ENCODE peak calls at places on chromosomes 1 and 21, in four cellular contexts. Q is fibroblast of lung, X is dorsolateral prefrontal cortex, V is MM.1S. Y is an unnamed sample.

GRCh38 chr1:245263701-245264100 is 108.9 kb downstream of the KIF26B start:
- DNase-seq in Q (no peak), X (no peak), V (no peak), Y (no peak)

GRCh38 chr1:172585348-172585747 is 52.4 kb downstream of the SUCO start:
- DNase-seq in Q (peak), X (no peak), V (no peak), Y (no peak)

GRCh38 chr21:40714516-40714915 is 132.4 kb downstream of the DSCAM start:
- DNase-seq in Q (peak), X (no peak), V (no peak), Y (no peak)

GRCh38 chr1:156140879-156141707 is 12.3 kb upstream of the SEMA4A start:
- DNase-seq in Q (peak), X (no peak), V (no peak), Y (peak)

GRCh38 chr1:188941986-188942385 is 1535.7 kb downstream of the BRINP3 start:
- DNase-seq in Q (no peak), X (no peak), V (no peak), Y (no peak)

GRCh38 chr1:119549719-119550141 is 42.7 kb downstream of the HSD3B1 start:
- DNase-seq in Q (peak), X (peak), V (peak), Y (peak)

GRCh38 chr1:231421616-231421970 is 494 bp downstream of the EGLN1 start:
- DNase-seq in Q (peak), X (no peak), V (peak), Y (peak)

GRCh38 chr1:233788687-233789086 is 115.8 kb upstream of the SLC35F3 start:
- DNase-seq in Q (no peak), X (no peak), V (no peak), Y (no peak)

GRCh38 chr1:155304558-155305063 is 3.4 kb upstream of the PKLR start:
- DNase-seq in Q (no peak), X (no peak), V (no peak), Y (no peak)

GRCh38 chr1:94821636-94822305 is 1.6 kb downstream of the SLC44A3 start:
- DNase-seq in Q (no peak), X (no peak), V (no peak), Y (no peak)

GRCh38 chr1:14946567-14947285 is 206.8 kb upstream of the TMEM51 start:
- DNase-seq in Q (peak), X (no peak), V (no peak), Y (no peak)

GRCh38 chr1:165854101-165854845 is 26.9 kb downstream of the UCK2 start:
- DNase-seq in Q (peak), X (no peak), V (no peak), Y (no peak)

GRCh38 chr1:150257624-150258274 is at the start of gene CA14:
- DNase-seq in Q (peak), X (peak), V (no peak), Y (no peak)

GRCh38 chr1:107677674-107678073 is 287.3 kb downstream of the VAV3 start:
- DNase-seq in Q (no peak), X (no peak), V (no peak), Y (no peak)

GRCh38 chr1:211944733-211945500 is 90.4 kb downstream of the INTS7 start:
- DNase-seq in Q (peak), X (no peak), V (no peak), Y (no peak)

GRCh38 chr1:8902765-8903164 is 24.3 kb upstream of the ENO1 start:
- DNase-seq in Q (peak), X (no peak), V (no peak), Y (no peak)

GRCh38 chr1:51416910-51417309 is 86.5 kb upstream of the TTC39A start:
- DNase-seq in Q (no peak), X (no peak), V (no peak), Y (no peak)

GRCh38 chr1:87325982-87326738 is 2.5 kb upstream of the LMO4 start:
- DNase-seq in Q (peak), X (no peak), V (peak), Y (peak)

GRCh38 chr1:86788300-86789206 is 84.2 kb downstream of the SH3GLB1 start:
- DNase-seq in Q (peak), X (no peak), V (no peak), Y (no peak)

GRCh38 chr1:179831225-179831624 is 46.4 kb downstream of the TOR1AIP2 start:
- DNase-seq in Q (no peak), X (no peak), V (peak), Y (no peak)

GRCh38 chr1:67674260-67675011 is 10.6 kb upstream of the GADD45A start:
- DNase-seq in Q (peak), X (no peak), V (peak), Y (no peak)

GRCh38 chr1:174040387-174040786 is 18.2 kb upstream of the RC3H1 start:
- DNase-seq in Q (peak), X (no peak), V (no peak), Y (no peak)

GRCh38 chr1:6145864-6146410 is 34.2 kb downstream of the CHD5 start:
- DNase-seq in Q (no peak), X (no peak), V (no peak), Y (no peak)

GRCh38 chr1:15684042-15684461 is at the start of gene PLEKHM2:
- DNase-seq in Q (peak), X (no peak), V (peak), Y (peak)

GRCh38 chr1:185914089-185914488 is 179.9 kb downstream of the HMCN1 start:
- DNase-seq in Q (no peak), X (no peak), V (no peak), Y (no peak)

GRCh38 chr1:178538192-178538916 is 25.4 kb downstream of the TEX35 start:
- DNase-seq in Q (peak), X (no peak), V (no peak), Y (no peak)

GRCh38 chr1:151773698-151774097 is 10.4 kb upstream of the MRPL9 start:
- DNase-seq in Q (peak), X (no peak), V (no peak), Y (no peak)

GRCh38 chr1:111489604-111490003 is 13.8 kb downstream of the ADORA3 start:
- DNase-seq in Q (no peak), X (no peak), V (no peak), Y (no peak)
- TF ChIP-seq CTCF in Q (no peak), X (no peak), V (no peak), Y (no peak)

DNA sequence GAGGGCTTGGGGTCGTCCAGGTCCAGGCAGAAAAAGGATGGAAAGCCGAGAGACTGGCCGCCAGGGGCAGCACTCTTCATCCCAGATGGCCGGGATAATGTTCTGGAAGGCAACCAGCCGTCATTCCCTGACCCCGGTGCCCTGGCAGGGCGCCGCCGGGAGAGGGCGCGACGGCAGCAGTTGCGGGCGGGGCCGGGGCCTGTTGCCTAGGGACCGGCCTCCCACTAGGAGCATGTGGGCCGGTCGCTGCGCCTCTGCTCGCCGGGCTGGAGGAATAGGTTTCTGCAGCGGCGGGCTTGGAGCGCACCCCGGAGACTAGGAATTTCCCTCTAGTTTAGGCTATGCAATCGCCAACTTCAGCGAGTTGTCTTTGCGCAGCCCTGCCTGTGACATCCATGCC is 11.0 kb downstream of the DMRTB1 start:
- DNase-seq in Q (peak), X (peak), V (no peak), Y (peak)
- TF ChIP-seq CTCF in Q (peak), X (peak), V (no peak), Y (no peak)

GRCh38 chr1:19403256-19403655 is 82.1 kb downstream of the CAPZB start:
- DNase-seq in Q (no peak), X (no peak), V (no peak), Y (no peak)

GRCh38 chr1:19406680-19407079 is 78.7 kb downstream of the CAPZB start:
- DNase-seq in Q (no peak), X (no peak), V (no peak), Y (no peak)

GRCh38 chr1:19404748-19405147 is 80.6 kb downstream of the CAPZB start:
- DNase-seq in Q (no peak), X (no peak), V (no peak), Y (no peak)

GRCh38 chr1:19405761-19406481 is 79.4 kb downstream of the CAPZB start:
- DNase-seq in Q (peak), X (peak), V (no peak), Y (no peak)

DNA sequence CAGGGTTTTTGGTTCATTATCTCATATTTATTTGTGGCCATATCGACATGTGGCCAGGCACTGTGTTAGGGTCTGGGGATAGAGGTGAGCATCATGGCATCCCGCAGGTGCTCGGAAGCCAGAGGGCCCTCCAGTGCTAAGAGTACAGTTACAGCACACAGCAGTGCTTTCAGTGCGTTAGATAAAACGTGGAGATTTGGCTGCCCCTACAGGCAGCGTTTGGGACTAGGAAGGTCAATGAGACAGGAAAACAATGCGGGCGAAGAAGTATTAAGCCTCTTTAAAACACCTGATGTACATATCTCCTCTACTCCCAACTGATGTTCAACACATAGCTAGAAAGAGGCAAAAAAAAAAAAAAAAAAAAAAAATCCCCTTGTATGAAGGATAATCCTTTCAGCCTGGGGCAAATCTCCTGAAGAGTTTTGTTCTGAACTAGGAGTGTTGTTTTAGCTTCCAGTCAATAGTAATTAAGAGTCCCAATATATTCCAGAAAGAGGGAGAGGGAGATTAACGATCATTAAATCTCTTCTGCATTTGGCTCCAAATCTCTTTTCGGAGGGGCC is 80.1 kb downstream of the CAPZB start:
- DNase-seq in Q (no peak), X (no peak), V (no peak), Y (no peak)
- TF ChIP-seq CTCF in Q (peak), X (peak), V (no peak), Y (no peak)

GRCh38 chr1:23370270-23370743 is 671 bp upstream of the ZNF436 start:
- DNase-seq in Q (peak), X (no peak), V (no peak), Y (no peak)

GRCh38 chr1:23369335-23370013 is at the start of gene ZNF436:
- DNase-seq in Q (peak), X (peak), V (peak), Y (peak)

GRCh38 chr1:23371987-23372386 is 2.4 kb upstream of the ZNF436 start:
- DNase-seq in Q (no peak), X (no peak), V (no peak), Y (no peak)

GRCh38 chr1:23372481-23372880 is 2.8 kb upstream of the ZNF436 start:
- DNase-seq in Q (no peak), X (no peak), V (no peak), Y (no peak)

DNA sequence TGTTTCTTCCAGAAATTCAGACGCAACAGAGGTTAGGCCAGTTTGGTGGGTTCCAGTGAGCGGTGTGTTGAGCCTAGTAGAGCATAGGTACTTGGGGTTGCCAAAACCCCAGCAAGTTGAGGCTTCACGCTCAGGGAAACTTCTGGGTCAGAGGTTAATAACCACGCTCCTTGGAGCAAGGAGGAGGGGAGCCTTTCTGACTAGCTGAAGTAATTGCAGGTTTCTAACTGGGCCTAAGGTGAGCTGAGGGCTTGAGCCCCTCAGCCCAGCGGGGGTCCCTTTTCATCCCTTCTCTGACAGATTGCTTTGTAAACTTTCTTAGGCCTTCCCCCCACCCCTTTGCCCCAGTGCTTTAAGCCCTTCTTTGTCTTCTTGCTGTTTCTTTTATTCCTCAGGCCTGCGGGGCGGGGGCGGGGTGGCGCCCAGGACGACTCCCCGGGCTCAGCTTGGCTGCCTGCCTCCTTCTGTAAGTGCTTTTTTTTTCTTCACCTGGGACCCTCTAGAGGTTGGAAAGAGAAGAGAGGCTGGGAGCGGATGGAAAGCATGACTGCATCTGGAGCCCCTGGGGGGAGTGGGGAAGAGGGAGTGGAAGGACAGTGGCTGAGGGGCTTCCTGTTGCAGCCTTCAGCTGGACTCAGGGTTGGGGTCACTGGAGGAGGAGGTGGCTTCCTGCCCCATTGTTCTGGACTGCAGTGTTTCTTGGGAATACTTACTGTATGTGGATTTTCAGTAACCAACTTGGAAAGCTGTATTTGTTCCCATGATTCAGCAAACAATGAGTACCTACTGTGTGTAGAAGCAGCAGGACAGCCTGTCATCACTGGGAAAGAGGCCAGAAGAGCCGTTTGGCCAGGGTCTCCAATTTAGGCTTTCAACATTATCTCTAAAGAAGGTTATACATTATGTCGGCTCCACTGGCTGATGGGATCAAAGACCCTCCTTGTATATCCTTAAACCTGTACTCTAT is 1.4 kb upstream of the ZNF436 start:
- DNase-seq in Q (peak), X (no peak), V (no peak), Y (no peak)
- TF ChIP-seq CTCF in Q (no peak), X (no peak), V (no peak), Y (no peak)

GRCh38 chr21:35508389-35508888 is 459.3 kb upstream of the RUNX1 start:
- DNase-seq in Q (peak), X (peak), V (no peak), Y (no peak)
- TF ChIP-seq CTCF in Q (peak), X (no peak), V (no peak), Y (no peak)